ENCODE peak calls at places on chromosomes 13 and 19, in four cellular contexts. R is endothelial cell, P is GM04504, D is dorsolateral prefrontal cortex. X is an unnamed sample.

GRCh38 chr13:51793570-51794273 is 10.2 kb downstream of the DHRS12 start:
- DNase-seq in R (no peak), P (peak), D (no peak), X (peak)

GRCh38 chr13:111043575-111043982 is 71.5 kb upstream of the ARHGEF7 start:
- DNase-seq in R (no peak), P (peak), D (no peak), X (peak)

GRCh38 chr19:12720851-12721655 is 2.7 kb downstream of the TNPO2 start:
- DNase-seq in R (no peak), P (no peak), D (no peak), X (peak)

GRCh38 chr19:5851302-5851701 is at the start of gene FUT3:
- DNase-seq in R (no peak), P (no peak), D (no peak), X (peak)

GRCh38 chr13:44431150-44431549 is 57.5 kb downstream of the SERP2 start:
- DNase-seq in R (no peak), P (no peak), D (no peak), X (no peak)

GRCh38 chr19:5637971-5638370 is 15.1 kb downstream of the SAFB start:
- DNase-seq in R (no peak), P (no peak), D (no peak), X (no peak)

GRCh38 chr13:67803118-67803517 is 573.0 kb upstream of the PCDH9 start:
- DNase-seq in R (no peak), P (no peak), D (no peak), X (no peak)

GRCh38 chr13:35876601-35877000 is 254.6 kb downstream of the DCLK1 start:
- DNase-seq in R (no peak), P (no peak), D (no peak), X (no peak)

GRCh38 chr13:66462187-66462586 is 767.9 kb downstream of the PCDH9 start:
- DNase-seq in R (no peak), P (no peak), D (no peak), X (no peak)

GRCh38 chr19:52464798-52465470 is 11.6 kb downstream of the ZNF578 start:
- DNase-seq in R (peak), P (no peak), D (no peak), X (peak)

GRCh38 chr19:19342086-19343015 is 21.7 kb downstream of the MAU2 start:
- DNase-seq in R (peak), P (no peak), D (peak), X (peak)

GRCh38 chr19:12187625-12188024 is 24.7 kb downstream of the ZNF136 start:
- DNase-seq in R (no peak), P (no peak), D (no peak), X (no peak)

GRCh38 chr13:21010621-21011020 is 50.8 kb downstream of the LATS2 start:
- DNase-seq in R (no peak), P (no peak), D (no peak), X (peak)

GRCh38 chr19:40193587-40193849 is 2.3 kb downstream of the MAP3K10 start:
- DNase-seq in R (no peak), P (no peak), D (no peak), X (no peak)

GRCh38 chr13:35994131-35994966 is 136.8 kb downstream of the DCLK1 start:
- DNase-seq in R (no peak), P (peak), D (no peak), X (no peak)

GRCh38 chr19:48511800-48512503 is at the start of gene LMTK3:
- DNase-seq in R (no peak), P (no peak), D (peak), X (peak)

GRCh38 chr19:17404015-17404414 is 1.4 kb downstream of the BST2 start:
- DNase-seq in R (no peak), P (no peak), D (no peak), X (peak)

GRCh38 chr19:17829855-17830566 is 8.7 kb upstream of the INSL3 start:
- DNase-seq in R (peak), P (peak), D (peak), X (peak)

GRCh38 chr19:55014714-55015113 is 23.4 kb downstream of the GP6 start:
- DNase-seq in R (no peak), P (no peak), D (no peak), X (no peak)

GRCh38 chr19:29969891-29970290 is 27.9 kb downstream of the URI1 start:
- DNase-seq in R (no peak), P (no peak), D (no peak), X (no peak)

GRCh38 chr19:3056454-3057016 is 5.8 kb downstream of the TLE5 start:
- DNase-seq in R (no peak), P (no peak), D (no peak), X (no peak)

GRCh38 chr19:50677636-50678035 is 28.4 kb downstream of the C19orf81 start:
- DNase-seq in R (no peak), P (no peak), D (no peak), X (no peak)

GRCh38 chr19:29971002-29971401 is 29.0 kb downstream of the URI1 start:
- DNase-seq in R (no peak), P (no peak), D (no peak), X (no peak)

GRCh38 chr13:27401210-27401609 is 23.2 kb upstream of the GTF3A start:
- DNase-seq in R (no peak), P (no peak), D (no peak), X (no peak)

GRCh38 chr19:17148130-17148529 is 67.0 kb upstream of the USE1 start:
- DNase-seq in R (no peak), P (no peak), D (no peak), X (peak)

GRCh38 chr13:31638577-31638976 is 100.7 kb upstream of the RXFP2 start:
- DNase-seq in R (no peak), P (peak), D (no peak), X (no peak)

GRCh38 chr19:33296473-33297060 is 5.8 kb downstream of the CEBPA start:
- DNase-seq in R (no peak), P (peak), D (no peak), X (no peak)

GRCh38 chr13:46778879-46779278 is 18.1 kb downstream of the ESD start:
- DNase-seq in R (no peak), P (peak), D (no peak), X (no peak)

GRCh38 chr19:8335343-8336071 is 7.6 kb downstream of the KANK3 start:
- DNase-seq in R (no peak), P (no peak), D (no peak), X (peak)

GRCh38 chr13:19601749-19602725 is 31.4 kb upstream of the MPHOSPH8 start:
- DNase-seq in R (peak), P (no peak), D (no peak), X (peak)

GRCh38 chr19:31991984-31992655 is 353.3 kb upstream of the ZNF507 start:
- DNase-seq in R (no peak), P (no peak), D (no peak), X (no peak)

GRCh38 chr13:25987987-25988386 is 63.8 kb downstream of the SHISA2 start:
- DNase-seq in R (no peak), P (no peak), D (no peak), X (no peak)

GRCh38 chr19:3977242-3978143 is 6.6 kb upstream of the DAPK3 start:
- DNase-seq in R (no peak), P (no peak), D (no peak), X (peak)

GRCh38 chr19:4352701-4353121 is 9.3 kb downstream of the MPND start:
- DNase-seq in R (peak), P (no peak), D (no peak), X (peak)

GRCh38 chr13:97058417-97058816 is 64.1 kb upstream of the OXGR1 start:
- DNase-seq in R (no peak), P (no peak), D (no peak), X (no peak)

GRCh38 chr13:40490086-40490723 is 176.2 kb downstream of the FOXO1 start:
- DNase-seq in R (no peak), P (no peak), D (no peak), X (no peak)

GRCh38 chr19:6802336-6803035 is 30.0 kb downstream of the VAV1 start:
- DNase-seq in R (no peak), P (no peak), D (peak), X (peak)

GRCh38 chr13:26280295-26280694 is 26.4 kb downstream of the CDK8 start:
- DNase-seq in R (no peak), P (peak), D (no peak), X (no peak)

X was measured in K562.